ENCODE peak calls at places on chromosome 4, in four cellular contexts. X, Z, C and U are unnamed samples.
A peak's percentile ranks its signal among the peaks of the same experiment; 100 is the strongest.

GRCh38 chr4:169109276-169109675 is 99.2 kb upstream of the CBR4 start:
- DNase-seq in X (no peak), C (no peak), Z (no peak), U (no peak)

GRCh38 chr4:3291411-3291968 is 1.3 kb upstream of the RGS12 start:
- DNase-seq in X (no peak), C (no peak), Z (no peak), U (no peak)

GRCh38 chr4:25585901-25586523 is 69.6 kb upstream of the SLC34A2 start:
- DNase-seq in Z (no peak), C (no peak), X (no peak), U (no peak)

GRCh38 chr4:80322716-80323115 is 12.8 kb upstream of the CFAP299 start:
- DNase-seq in X (no peak), Z (no peak), C (no peak), U (no peak)

GRCh38 chr4:67909910-67910905 is 26.4 kb upstream of the TMPRSS11D start:
- DNase-seq in C (peak; percentile 10), Z (no peak), X (no peak), U (no peak)

GRCh38 chr4:45155081-45155777 is 428.9 kb upstream of the GNPDA2 start:
- DNase-seq in Z (no peak), X (no peak), C (no peak), U (no peak)

GRCh38 chr4:1207603-1208265 is 35.4 kb upstream of the SPON2 start:
- DNase-seq in X (peak; percentile 31), C (no peak), Z (peak; percentile 85), U (no peak)

GRCh38 chr4:156971623-156972369 is at the start of gene PDGFC:
- DNase-seq in C (peak; percentile 57), Z (peak; percentile 62), X (no peak), U (no peak)

GRCh38 chr4:16264798-16265197 is 38.5 kb upstream of the TAPT1 start:
- DNase-seq in X (no peak), C (peak; percentile 30), Z (peak; percentile 68), U (no peak)

GRCh38 chr4:114479595-114479994 is 119.0 kb upstream of the UGT8 start:
- DNase-seq in X (no peak), Z (no peak), C (no peak), U (no peak)

GRCh38 chr4:165207016-165207430 is 338 bp upstream of the KLHL2 start:
- DNase-seq in C (peak; percentile 11), Z (no peak), X (no peak), U (no peak)

GRCh38 chr4:165326831-165327210 is 648 bp upstream of the MSMO1 start:
- DNase-seq in Z (no peak), C (no peak), X (no peak), U (no peak)

GRCh38 chr4:148800943-148801342 is 358.7 kb upstream of the NR3C2 start:
- DNase-seq in Z (no peak), C (no peak), X (no peak), U (no peak)

GRCh38 chr4:117527601-117528000 is 442.2 kb upstream of the TRAM1L1 start:
- DNase-seq in Z (no peak), C (no peak), X (no peak), U (no peak)

GRCh38 chr4:105343523-105343931 is 130.3 kb downstream of the PPA2 start:
- DNase-seq in C (no peak), X (no peak), Z (no peak), U (no peak)

GRCh38 chr4:170008376-170008775 is 17.8 kb downstream of the MFAP3L start:
- DNase-seq in C (peak; percentile 10), X (no peak), Z (no peak), U (no peak)

GRCh38 chr4:7026107-7026506 is 17.1 kb upstream of the TADA2B start:
- DNase-seq in C (no peak), X (no peak), Z (no peak), U (no peak)

GRCh38 chr4:188372051-188372450 is 232.8 kb downstream of the TRIML1 start:
- DNase-seq in Z (no peak), X (no peak), C (no peak), U (no peak)

GRCh38 chr4:25860586-25861421 is 2.0 kb downstream of the SEL1L3 start:
- DNase-seq in Z (no peak), X (no peak), C (peak; percentile 6), U (no peak)

GRCh38 chr4:7432531-7433375 is 2.0 kb downstream of the PSAPL1 start:
- DNase-seq in Z (no peak), C (no peak), X (no peak), U (no peak)

GRCh38 chr4:101103381-101104142 is 243.8 kb downstream of the PPP3CA start:
- DNase-seq in X (no peak), C (no peak), Z (peak; percentile 71), U (no peak)

GRCh38 chr4:1342003-1342402 is 5.0 kb upstream of the UVSSA start:
- DNase-seq in C (no peak), X (no peak), Z (no peak), U (no peak)

GRCh38 chr4:2837110-2837903 is 6.3 kb upstream of the ADD1 start:
- DNase-seq in C (no peak), X (no peak), Z (no peak), U (no peak)